ENCODE peak calls at places on chromosomes 5 and 9, in four cellular contexts. G, R, P and X are unnamed samples.

GRCh38 chr5:153987310-153987709 is 51.4 kb downstream of the FAM114A2 start:
- DNase-seq in P (no peak), R (no peak), G (no peak), X (no peak)

GRCh38 chr9:123164285-123164684 is 104.1 kb downstream of the STRBP start:
- DNase-seq in G (no peak), P (no peak), R (peak; percentile 11), X (no peak)

GRCh38 chr5:82334856-82335255 is 56.7 kb upstream of the RPS23 start:
- DNase-seq in P (peak; percentile 48), R (no peak), G (no peak), X (no peak)

GRCh38 chr5:115601709-115602584 is at the start of gene TICAM2:
- DNase-seq in R (peak; percentile 77), G (no peak), P (peak; percentile 72), X (peak; percentile 78)

GRCh38 chr9:133658442-133659431 is 22.6 kb downstream of the DBH start:
- DNase-seq in G (peak; percentile 81), P (peak; percentile 43), R (no peak), X (peak; percentile 42)

GRCh38 chr9:36029765-36030528 is 6.8 kb upstream of the RECK start:
- DNase-seq in R (no peak), P (no peak), G (no peak), X (no peak)

GRCh38 chr5:83426855-83427254 is 44.7 kb upstream of the VCAN start:
- DNase-seq in R (peak; percentile 25), G (no peak), P (no peak), X (no peak)

GRCh38 chr9:5556101-5556500 is 45.8 kb downstream of the PDCD1LG2 start:
- DNase-seq in P (no peak), G (no peak), R (no peak), X (no peak)

GRCh38 chr9:89185980-89186379 is 7.4 kb upstream of the SHC3 start:
- DNase-seq in R (no peak), G (no peak), P (peak; percentile 13), X (peak; percentile 67)

DNA sequence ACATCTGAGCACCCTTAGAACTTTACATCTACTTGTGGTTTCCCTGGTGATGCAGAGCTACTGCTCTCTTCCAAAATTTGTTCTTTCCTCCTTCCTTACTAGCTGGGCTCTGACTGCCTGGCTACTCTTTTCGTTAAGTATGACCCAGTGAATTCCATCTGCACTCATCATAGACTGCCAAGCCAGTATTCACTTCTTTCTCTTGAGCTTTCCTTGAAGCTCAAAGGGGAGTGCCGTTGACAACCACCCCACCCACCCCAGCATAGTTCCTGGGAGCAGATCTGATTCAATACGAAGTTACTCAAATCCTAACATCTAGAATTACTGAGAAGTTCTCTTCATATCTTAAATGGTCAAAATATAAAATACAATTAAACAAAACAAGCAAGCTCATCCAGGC is 190.5 kb downstream of the ADAMTS12 start:
- DNase-seq in G (no peak), P (no peak), R (no peak), X (no peak)
- TF ChIP-seq ETV6 in G (no peak), P (no peak), R (no peak), X (no peak)

DNA sequence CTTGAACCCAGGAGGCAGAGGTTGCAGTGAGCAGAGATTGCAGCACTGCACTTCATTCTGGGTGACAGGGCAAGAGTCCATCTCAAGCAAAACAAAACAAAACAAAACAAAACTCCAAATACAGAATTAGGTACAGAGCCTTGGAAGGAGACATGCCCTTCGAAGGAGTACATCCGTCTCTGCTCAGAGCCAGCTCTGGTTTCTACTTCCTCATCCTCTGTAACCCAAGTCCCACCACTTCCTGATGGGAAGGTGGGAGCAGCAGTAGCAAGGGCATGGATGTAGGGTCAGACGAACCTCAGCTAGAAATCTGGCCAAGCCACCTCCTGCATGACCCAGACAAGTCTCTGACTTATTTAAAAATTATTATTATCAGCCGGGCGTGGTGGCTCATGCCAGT is 16.5 kb upstream of the STXBP1 start:
- DNase-seq in P (no peak), R (no peak), G (no peak), X (no peak)
- TF ChIP-seq ETV6 in P (no peak), R (no peak), G (no peak), X (no peak)

GRCh38 chr5:157543825-157544622 is 31.6 kb downstream of the ADAM19 start:
- DNase-seq in P (no peak), G (no peak), R (no peak), X (no peak)
- TF ChIP-seq ETV6 in P (no peak), G (no peak), R (no peak), X (no peak)

DNA sequence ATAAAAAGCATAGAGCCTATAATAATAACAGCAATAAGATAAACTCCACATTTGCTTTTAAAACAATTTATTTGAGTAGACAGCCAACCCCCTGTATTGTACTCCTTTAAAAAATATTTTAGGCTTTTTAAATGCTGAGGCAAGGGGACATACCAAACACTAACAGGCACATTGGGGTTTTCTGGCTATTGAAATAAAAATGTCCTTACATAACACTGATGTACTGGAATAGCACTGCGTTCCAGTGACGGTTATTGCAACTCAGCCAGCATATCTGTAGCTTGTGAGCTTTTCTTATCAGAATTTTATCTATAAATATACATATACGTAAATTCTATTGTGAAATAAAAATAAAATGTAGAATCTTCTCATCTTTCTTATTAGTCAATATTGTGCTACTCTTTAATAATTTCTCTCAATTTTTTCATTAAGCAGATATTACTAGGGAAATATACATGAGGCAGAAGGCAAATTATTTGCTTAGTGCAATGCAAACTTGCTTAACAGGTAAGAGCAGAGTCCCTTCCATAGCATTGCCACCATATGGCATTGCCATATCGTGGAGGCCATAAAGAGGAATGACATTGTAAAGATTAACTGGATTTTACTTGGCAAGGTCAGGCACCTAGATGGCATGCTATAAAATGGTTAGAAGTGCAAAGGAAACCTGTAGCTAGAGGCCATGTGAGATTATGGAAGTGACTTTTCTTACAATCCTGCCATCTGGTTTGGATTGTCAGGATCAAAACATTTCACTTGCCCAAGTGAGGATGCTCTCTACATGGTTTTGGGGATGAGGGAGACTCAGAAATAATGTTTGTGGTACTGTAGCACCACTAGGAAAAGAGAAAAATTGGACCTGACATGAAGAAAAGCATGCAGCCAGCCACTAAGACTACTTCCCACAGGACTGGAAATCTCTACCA is 94.8 kb upstream of the CDKN2B start:
- DNase-seq in P (no peak), R (no peak), G (no peak), X (no peak)
- TF ChIP-seq ETV6 in P (no peak), R (no peak), G (no peak), X (no peak)

GRCh38 chr9:117704024-117704575 is at the start of gene TLR4:
- DNase-seq in G (no peak), P (no peak), R (peak; percentile 45), X (peak; percentile 12)
- TF ChIP-seq ETV6 in G (no peak), P (no peak), R (no peak), X (no peak)

DNA sequence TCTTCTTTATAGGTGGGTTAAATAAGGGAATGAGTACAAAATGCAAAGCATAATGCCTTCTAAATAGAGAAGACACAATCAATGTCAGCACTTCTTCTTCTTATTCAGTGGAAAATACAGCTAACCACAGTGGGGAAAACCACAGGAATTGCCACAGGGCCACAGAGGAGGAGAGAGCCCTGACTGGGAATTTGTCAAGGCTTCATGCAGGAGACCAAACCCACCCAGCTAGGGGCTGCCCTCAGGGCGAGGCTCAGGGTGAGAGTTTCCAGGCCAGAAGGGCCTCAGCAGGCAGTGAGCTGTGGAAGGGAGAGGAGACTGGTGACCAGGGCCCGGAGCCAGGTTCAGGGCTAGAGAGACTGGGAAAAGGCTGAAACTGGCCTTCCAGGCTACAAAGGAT is 279.1 kb downstream of the MSX2 start:
- DNase-seq in R (no peak), P (no peak), G (no peak), X (no peak)
- TF ChIP-seq ETV6 in R (no peak), P (no peak), G (no peak), X (no peak)

GRCh38 chr5:98570661-98571181 is 202.7 kb upstream of the RGMB start:
- DNase-seq in G (no peak), P (no peak), R (no peak), X (no peak)
- TF ChIP-seq ETV6 in G (no peak), P (no peak), R (no peak), X (no peak)

DNA sequence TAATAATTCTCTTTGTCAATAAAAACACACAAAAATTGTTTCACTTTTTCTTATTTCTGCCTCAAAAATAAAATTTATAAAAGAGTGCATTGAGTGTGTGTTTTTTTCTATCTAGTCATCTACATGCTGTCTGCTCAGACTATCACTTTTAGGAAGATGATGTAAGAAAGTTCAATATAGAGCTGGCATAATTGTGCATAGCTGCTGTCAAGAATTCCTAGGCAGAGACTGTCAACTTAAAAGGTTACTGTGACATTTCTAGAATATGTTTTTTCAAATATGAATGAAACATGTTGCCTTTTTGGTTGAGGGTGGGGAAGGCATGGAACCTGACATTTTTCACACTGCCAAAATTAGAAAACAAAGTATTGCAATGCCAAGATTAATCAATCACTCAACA is 172.3 kb downstream of the CDH10 start:
- DNase-seq in R (no peak), P (no peak), G (no peak), X (no peak)
- TF ChIP-seq ETV6 in R (no peak), P (no peak), G (no peak), X (no peak)

GRCh38 chr5:74767579-74767913 is 497 bp downstream of the NSA2 start:
- DNase-seq in R (no peak), G (peak; percentile 16), P (peak; percentile 48), X (no peak)

GRCh38 chr5:74766887-74767578 is at the start of the genes GFM2 and NSA2:
- DNase-seq in G (peak; percentile 87), R (peak; percentile 88), P (peak; percentile 95), X (peak; percentile 93)

GRCh38 chr5:74765201-74765600 is 1.7 kb downstream of the GFM2 start:
- DNase-seq in P (peak; percentile 10), G (peak; percentile 48), R (no peak), X (no peak)

GRCh38 chr5:74765929-74766328 is 988 bp downstream of the GFM2 start:
- DNase-seq in P (no peak), G (no peak), R (no peak), X (no peak)

GRCh38 chr5:74766348-74766886 is 500 bp downstream of the GFM2 start:
- DNase-seq in G (peak; percentile 19), P (peak; percentile 63), R (no peak), X (no peak)
- TF ChIP-seq ETV6 in G (no peak), P (no peak), R (no peak), X (no peak)

GRCh38 chr9:131402738-131403492 is 9.0 kb downstream of the PRRC2B start:
- DNase-seq in G (peak; percentile 93), P (no peak), R (no peak), X (no peak)
- TF ChIP-seq ETV6 in G (no peak), P (no peak), R (no peak), X (no peak)